ENCODE peak calls at places on chromosomes 7 and 10, in four cellular contexts. D, Q, B and G are unnamed samples. For H3K9me2, the result is how much of the 10 kb centered on the place peaks cover.

GRCh38 chr10:6050801-6051445 is 11.2 kb downstream of the IL2RA start:
- DNase-seq in D (peak), Q (peak), B (no peak), G (peak)

GRCh38 chr7:155830961-155831806 is 18.9 kb upstream of the SHH start:
- DNase-seq in D (no peak), Q (no peak), B (no peak), G (no peak)

GRCh38 chr7:150668472-150668911 is 17.0 kb upstream of the GIMAP2 start:
- DNase-seq in D (no peak), Q (no peak), B (no peak), G (no peak)

GRCh38 chr7:81433692-81434331 is 336.0 kb downstream of the HGF start:
- DNase-seq in D (no peak), Q (no peak), B (no peak), G (no peak)

GRCh38 chr10:71835671-71836593 is 15.1 kb downstream of the PSAP start:
- DNase-seq in D (peak), Q (no peak), B (no peak), G (peak)

GRCh38 chr7:32204361-32205018 is 134.3 kb upstream of the PDE1C start:
- DNase-seq in D (peak), Q (peak), B (peak), G (peak)

GRCh38 chr7:27130540-27131389 is at the start of gene HOXA4:
- DNase-seq in D (no peak), Q (peak), B (no peak), G (peak)

GRCh38 chr7:116671681-116672595 is at the start of gene MET:
- DNase-seq in D (peak), Q (peak), B (peak), G (peak)

GRCh38 chr7:47232751-47233412 is 349.0 kb downstream of the TNS3 start:
- DNase-seq in D (no peak), Q (no peak), B (no peak), G (no peak)

GRCh38 chr10:266974-267425 is 131.7 kb downstream of the ZMYND11 start:
- DNase-seq in D (no peak), Q (no peak), B (no peak), G (no peak)

GRCh38 chr10:27742926-27743735 is 2.5 kb downstream of the MKX start:
- DNase-seq in D (no peak), Q (peak), B (no peak), G (peak)

GRCh38 chr10:88110355-88110754 is 246.9 kb downstream of the PTEN start:
- DNase-seq in D (peak), Q (no peak), B (peak), G (no peak)

DNA sequence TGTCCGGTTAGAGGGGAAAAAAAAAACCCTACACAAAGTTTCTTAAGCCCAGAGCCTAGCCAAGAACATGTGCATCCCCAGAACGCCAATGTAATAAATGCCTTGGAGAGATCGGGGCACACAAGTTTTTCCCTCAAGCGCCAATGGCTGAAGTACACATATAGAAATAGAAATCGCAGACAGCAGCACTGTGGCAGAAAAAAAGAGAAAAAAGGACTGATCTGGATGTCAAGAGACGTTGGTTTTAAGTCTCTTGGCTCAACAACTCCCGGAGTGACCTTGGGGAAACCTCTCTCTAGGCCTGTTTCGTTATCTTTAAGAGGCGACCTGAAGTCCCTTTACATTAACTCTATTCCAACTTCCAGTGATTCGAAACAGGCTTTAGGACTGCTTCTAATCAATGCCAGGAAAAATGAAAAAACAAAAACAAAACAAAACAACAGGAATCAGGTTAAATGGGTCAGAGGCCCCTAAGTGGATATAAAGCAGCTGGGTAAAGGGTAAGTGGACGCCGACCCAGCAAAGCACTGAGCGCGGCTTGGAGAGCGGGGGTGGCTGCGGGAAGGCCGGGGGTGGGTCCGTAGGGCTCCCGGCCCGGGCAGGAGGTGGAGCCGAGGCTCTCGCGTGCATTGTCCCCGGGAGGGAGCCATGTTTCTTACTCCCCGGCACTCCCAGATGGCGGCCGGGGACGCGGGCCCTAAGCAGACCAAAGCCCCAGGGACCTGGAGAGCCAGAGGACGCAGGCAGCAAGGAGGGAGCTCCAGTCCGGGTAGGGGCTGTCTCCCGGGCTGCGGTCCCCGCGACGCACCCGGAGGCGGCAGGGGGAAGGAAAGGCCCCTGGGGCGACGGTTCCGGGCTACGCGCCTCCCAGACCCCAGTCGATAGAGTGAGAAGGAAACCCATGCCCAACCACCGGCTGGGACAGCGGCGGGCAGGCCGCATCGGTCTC is 771 bp downstream of the EIF3A start:
- DNase-seq in D (peak), Q (peak), B (peak), G (peak)
- H3K9me2 ChIP-seq in D (under half), Q (under half), B (under half), G (under half)

DNA sequence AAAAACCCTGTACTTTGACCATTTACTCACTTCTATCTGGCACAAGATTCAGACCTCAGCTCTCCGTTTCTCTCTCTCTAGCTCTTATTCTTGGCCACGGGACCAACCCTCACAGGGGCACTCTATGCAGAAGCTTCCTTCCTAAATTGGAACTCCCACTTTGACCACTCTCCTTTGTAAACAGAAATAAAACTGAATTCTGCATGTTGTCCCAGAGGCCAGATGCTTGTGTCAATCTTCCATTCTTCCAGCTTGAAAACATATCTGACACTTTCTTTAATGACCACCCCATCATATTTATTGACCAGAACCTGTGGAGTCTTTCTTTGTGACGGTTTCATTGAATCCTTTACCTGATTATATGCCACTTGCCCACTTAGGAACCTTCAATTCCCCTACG is 26.6 kb downstream of the BET1 start:
- DNase-seq in D (no peak), Q (no peak), B (no peak), G (no peak)
- H3K9me2 ChIP-seq in D (under half), Q (under half), B (under half), G (under half)

GRCh38 chr10:132436861-132437410 is 39.9 kb downstream of the PWWP2B start:
- DNase-seq in D (no peak), Q (no peak), B (no peak), G (no peak)
- H3K9me2 ChIP-seq in D (under half), Q (under half), B (under half), G (under half)

GRCh38 chr7:139734395-139734794 is 43.4 kb downstream of the HIPK2 start:
- DNase-seq in D (no peak), Q (no peak), B (no peak), G (peak)

GRCh38 chr7:139733751-139734150 is 44.0 kb downstream of the HIPK2 start:
- DNase-seq in D (no peak), Q (no peak), B (no peak), G (no peak)

GRCh38 chr7:139735912-139736595 is 41.7 kb downstream of the HIPK2 start:
- DNase-seq in D (no peak), Q (no peak), B (no peak), G (no peak)

GRCh38 chr7:139737221-139738100 is 40.3 kb downstream of the HIPK2 start:
- DNase-seq in D (no peak), Q (no peak), B (no peak), G (no peak)

GRCh38 chr7:139735466-139735865 is 42.3 kb downstream of the HIPK2 start:
- DNase-seq in D (no peak), Q (no peak), B (no peak), G (no peak)
- H3K9me2 ChIP-seq in D (under half), Q (under half), B (under half), G (under half)

DNA sequence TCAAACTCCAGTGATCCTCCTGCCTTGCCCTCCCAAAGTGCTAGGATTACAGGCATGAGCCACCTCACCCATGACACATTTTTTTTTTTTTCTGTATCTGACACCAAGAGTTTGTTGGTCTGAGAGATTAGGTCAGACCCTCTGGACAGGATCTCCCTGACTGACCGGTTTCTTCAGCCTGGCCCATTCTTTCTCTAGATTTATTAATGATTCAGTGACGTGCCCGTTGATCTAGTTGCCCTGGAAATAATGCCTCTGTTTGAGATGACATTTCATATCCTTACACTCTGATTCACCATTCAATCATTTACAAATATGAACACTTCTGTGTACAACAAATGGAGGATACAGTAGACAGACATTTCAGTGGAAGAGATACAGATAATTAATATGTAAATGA is 1.4 kb upstream of the ZNF212 start:
- DNase-seq in D (peak), Q (no peak), B (no peak), G (no peak)
- H3K9me2 ChIP-seq in D (under half), Q (under half), B (under half), G (under half)

DNA sequence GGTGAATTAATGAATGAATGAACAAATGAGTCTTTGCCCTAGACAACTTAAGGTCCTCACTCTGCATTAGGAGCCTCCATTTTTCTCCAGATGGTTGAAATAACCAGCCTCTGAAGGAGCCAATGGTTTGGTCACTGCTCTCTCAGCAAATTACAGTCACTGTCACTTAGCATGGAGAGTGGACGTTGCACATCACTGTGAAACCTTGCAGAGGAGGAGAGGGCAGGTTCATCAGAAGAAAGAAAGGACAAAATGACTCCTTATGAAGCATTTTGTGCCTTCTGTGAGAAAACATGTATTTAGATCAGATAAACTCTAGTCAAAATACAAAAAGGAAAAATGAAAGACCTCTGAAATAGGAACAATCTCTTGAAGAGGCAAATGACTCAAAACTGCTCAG is 6.6 kb upstream of the ATP6V0A4 start:
- DNase-seq in D (no peak), Q (no peak), B (no peak), G (no peak)
- H3K9me2 ChIP-seq in D (under half), Q (under half), B (under half), G (under half)

GRCh38 chr10:25105262-25105661 is 69.5 kb upstream of the GPR158 start:
- DNase-seq in D (no peak), Q (no peak), B (no peak), G (no peak)

GRCh38 chr10:25101466-25101865 is 73.3 kb upstream of the GPR158 start:
- DNase-seq in D (no peak), Q (no peak), B (no peak), G (no peak)

GRCh38 chr10:25105753-25106260 is 69.0 kb upstream of the GPR158 start:
- DNase-seq in D (no peak), Q (no peak), B (no peak), G (no peak)

GRCh38 chr10:25102423-25102822 is 72.4 kb upstream of the GPR158 start:
- DNase-seq in D (no peak), Q (no peak), B (no peak), G (no peak)

DNA sequence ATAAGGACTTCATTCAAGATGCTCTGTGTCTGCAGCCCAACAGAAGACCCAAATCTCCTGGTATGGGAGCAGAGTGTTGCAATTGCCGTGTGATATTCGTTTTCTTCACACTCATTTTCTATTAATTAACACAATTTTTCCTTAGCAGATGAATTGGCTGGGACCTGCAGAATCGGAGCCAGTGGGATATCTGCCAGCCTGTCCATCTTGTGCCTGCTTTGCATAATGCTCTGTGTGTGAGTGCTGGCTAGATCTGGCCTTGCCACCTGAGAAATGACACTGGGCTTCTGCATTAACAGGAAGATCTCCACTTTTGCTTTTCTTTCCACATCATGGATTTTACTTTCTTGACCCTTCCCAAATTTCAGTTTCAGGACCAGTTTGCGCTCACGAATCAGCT is 70.4 kb upstream of the GPR158 start:
- DNase-seq in D (no peak), Q (no peak), B (no peak), G (no peak)
- H3K9me2 ChIP-seq in D (under half), Q (under half), B (under half), G (under half)

GRCh38 chr10:121613456-121613855 is 15.2 kb upstream of the FGFR2 start:
- DNase-seq in D (no peak), Q (no peak), B (no peak), G (no peak)

GRCh38 chr10:121615401-121615800 is 17.2 kb upstream of the FGFR2 start:
- DNase-seq in D (no peak), Q (no peak), B (no peak), G (no peak)

GRCh38 chr10:121615862-121616261 is 17.6 kb upstream of the FGFR2 start:
- DNase-seq in D (no peak), Q (no peak), B (no peak), G (no peak)

GRCh38 chr10:121616291-121616690 is 18.0 kb upstream of the FGFR2 start:
- DNase-seq in D (no peak), Q (no peak), B (no peak), G (no peak)

GRCh38 chr10:121614746-121615145 is 16.5 kb upstream of the FGFR2 start:
- DNase-seq in D (no peak), Q (no peak), B (no peak), G (no peak)
- H3K9me2 ChIP-seq in D (under half), Q (under half), B (under half), G (under half)

GRCh38 chr7:24685706-24686105 is 71.6 kb downstream of the GSDME start:
- DNase-seq in D (no peak), Q (peak), B (no peak), G (no peak)
- H3K9me2 ChIP-seq in D (under half), Q (under half), B (under half), G (under half)

GRCh38 chr7:112891698-112892097 is 101.5 kb upstream of the TMEM168 start:
- DNase-seq in D (no peak), Q (no peak), B (no peak), G (no peak)
- H3K9me2 ChIP-seq in D (under half), Q (under half), B (under half), G (under half)